ENCODE peak calls at places on chromosomes 2 and 18, in five cellular contexts. V is activated naive CD4-positive, alpha-beta T cell; I is OCI-LY7; W is stimulated activated CD4-positive, alpha-beta T cell treated with anti-CD3 and anti-CD28 coated beads, Interleukin-2, amount 100 ng/mL, for 48 hours; P is right cardiac atrium. T is an unnamed sample.

GRCh38 chr2:24489942-24490673 is 946 bp upstream of the NCOA1 start:
- DNase-seq in V (no peak), I (no peak), W (peak; percentile 4), P (no peak), T (no peak)

GRCh38 chr2:146489386-146489785 is 1355.4 kb upstream of the ACVR2A start:
- DNase-seq in V (no peak), I (no peak), W (no peak), P (no peak), T (no peak)

GRCh38 chr18:58781627-58782194 is 83.0 kb upstream of the ZNF532 start:
- DNase-seq in V (no peak), I (peak; percentile 73), W (peak; percentile 67), P (peak; percentile 76), T (peak; percentile 86)

GRCh38 chr2:120754067-120754960 is 18.6 kb downstream of the GLI2 start:
- DNase-seq in V (no peak), I (no peak), W (no peak), P (no peak), T (no peak)

GRCh38 chr2:62196278-62196901 is 475 bp downstream of the B3GNT2 start:
- DNase-seq in V (peak; percentile 30), I (peak; percentile 71), W (peak; percentile 41), P (peak; percentile 63), T (peak; percentile 87)

GRCh38 chr2:136448986-136449780 is 316.2 kb upstream of the THSD7B start:
- DNase-seq in V (no peak), I (no peak), W (no peak), P (no peak), T (no peak)

GRCh38 chr2:177772529-177772928 is 300.0 kb downstream of the PDE11A start:
- DNase-seq in V (no peak), I (peak; percentile 38), W (no peak), P (no peak), T (no peak)

GRCh38 chr18:73551211-73551610 is 596.4 kb downstream of the FBXO15 start:
- DNase-seq in V (no peak), I (no peak), W (no peak), P (no peak), T (no peak)

GRCh38 chr2:159300586-159300985 is 14.1 kb upstream of the WDSUB1 start:
- DNase-seq in V (no peak), I (no peak), W (no peak), P (no peak), T (no peak)

GRCh38 chr2:191601060-191601459 is 76.9 kb upstream of the NABP1 start:
- DNase-seq in V (no peak), I (no peak), W (no peak), P (no peak), T (no peak)

GRCh38 chr2:106057206-106057605 is 136.9 kb downstream of the UXS1 start:
- DNase-seq in V (no peak), I (no peak), W (no peak), P (no peak), T (peak; percentile 74)

GRCh38 chr2:69915050-69915945 is at the start of gene MXD1:
- DNase-seq in V (no peak), I (no peak), W (no peak), P (peak; percentile 26), T (peak; percentile 70)

GRCh38 chr2:23381084-23381483 is 3.9 kb upstream of the KLHL29 start:
- DNase-seq in V (no peak), I (peak; percentile 19), W (no peak), P (peak; percentile 65), T (no peak)

GRCh38 chr2:153536105-153536504 is 57.5 kb upstream of the RPRM start:
- DNase-seq in V (no peak), I (no peak), W (no peak), P (no peak), T (no peak)

GRCh38 chr18:48592540-48592939 is 53.7 kb downstream of the CTIF start:
- DNase-seq in V (no peak), I (no peak), W (no peak), P (no peak), T (no peak)

GRCh38 chr2:10091182-10091932 is 11.1 kb upstream of the CYS1 start:
- DNase-seq in V (no peak), I (no peak), W (no peak), P (no peak), T (no peak)

GRCh38 chr2:74441690-74442482 is at the start of gene RTKN:
- DNase-seq in V (no peak), I (no peak), W (no peak), P (peak; percentile 60), T (peak; percentile 67)

GRCh38 chr2:47309952-47310800 is 92.8 kb upstream of the MSH2 start:
- DNase-seq in V (no peak), I (peak; percentile 18), W (no peak), P (no peak), T (no peak)

GRCh38 chr18:48996901-48997463 is 46.2 kb upstream of the SMAD7 start:
- DNase-seq in V (no peak), I (no peak), W (no peak), P (no peak), T (no peak)

GRCh38 chr2:207506426-207506825 is 23.3 kb upstream of the CREB1 start:
- DNase-seq in V (no peak), I (no peak), W (no peak), P (no peak), T (no peak)

GRCh38 chr2:96839875-96840850 is 3.7 kb downstream of the ANKRD23 start:
- DNase-seq in V (no peak), I (no peak), W (no peak), P (no peak), T (no peak)

GRCh38 chr2:20530520-20530919 is 83.6 kb downstream of the RHOB start:
- DNase-seq in V (no peak), I (no peak), W (no peak), P (no peak), T (no peak)

GRCh38 chr18:31034541-31034940 is 8.0 kb downstream of the DSC3 start:
- DNase-seq in V (no peak), I (no peak), W (no peak), P (no peak), T (no peak)

GRCh38 chr2:36710858-36711520 is 14.5 kb downstream of the VIT start:
- DNase-seq in V (no peak), I (no peak), W (no peak), P (no peak), T (no peak)

GRCh38 chr2:148906136-148906535 is 31.1 kb downstream of the KIF5C start:
- DNase-seq in V (no peak), I (no peak), W (no peak), P (no peak), T (no peak)

GRCh38 chr2:6352906-6353515 is 512.7 kb downstream of the CMPK2 start:
- DNase-seq in V (no peak), I (peak; percentile 18), W (no peak), P (peak; percentile 36), T (no peak)

GRCh38 chr2:59383473-59383872 is 1142.3 kb upstream of the FANCL start:
- DNase-seq in V (no peak), I (no peak), W (no peak), P (no peak), T (no peak)

GRCh38 chr18:37188016-37188791 is 359.3 kb downstream of the KIAA1328 start:
- DNase-seq in V (no peak), I (no peak), W (no peak), P (no peak), T (no peak)

GRCh38 chr18:58788971-58789797 is 75.5 kb upstream of the ZNF532 start:
- DNase-seq in V (no peak), I (no peak), W (no peak), P (peak; percentile 78), T (no peak)